ENCODE peak calls at places on chromosome 20, in four cellular contexts. F is brain microvascular endothelial cell, M is fibroblast of villous mesenchyme, Z is neuronal stem cell. N is an unnamed sample.

GRCh38 chr20:51696304-51697118 is 71.7 kb downstream of the ATP9A start:
- DNase-seq in F (no peak), M (peak), Z (no peak), N (no peak)

GRCh38 chr20:50215101-50215500 is 24.5 kb downstream of the CEBPB start:
- DNase-seq in F (no peak), M (peak), Z (no peak), N (peak)

GRCh38 chr20:32527052-32527446 is 58.1 kb downstream of the NOL4L start:
- DNase-seq in F (no peak), Z (no peak), M (no peak), N (no peak)

GRCh38 chr20:4918473-4918872 is 82.8 kb downstream of the SLC23A2 start:
- DNase-seq in M (no peak), Z (no peak), F (no peak), N (no peak)

GRCh38 chr20:605237-605636 is 4.9 kb downstream of the TCF15 start:
- DNase-seq in Z (no peak), F (no peak), M (no peak), N (no peak)

GRCh38 chr20:4811661-4812181 is 90.0 kb downstream of the PRND start:
- DNase-seq in F (no peak), M (no peak), Z (no peak), N (peak)

GRCh38 chr20:25984933-25985332 is 288.3 kb upstream of the ZNF337 start:
- DNase-seq in Z (no peak), F (no peak), M (peak), N (peak)

GRCh38 chr20:44911264-44911921 is 1.5 kb downstream of the PABPC1L start:
- DNase-seq in F (peak), Z (peak), M (peak), N (no peak)

GRCh38 chr20:2212457-2213005 is 83.3 kb upstream of the TGM3 start:
- DNase-seq in Z (no peak), M (no peak), F (no peak), N (no peak)

GRCh38 chr20:2470051-2470431 is 548 bp downstream of the SNRPB start:
- DNase-seq in Z (peak), F (peak), M (peak), N (no peak)

GRCh38 chr20:19886666-19887288 is 128.7 kb downstream of the RIN2 start:
- DNase-seq in F (no peak), M (peak), Z (no peak), N (no peak)

GRCh38 chr20:19888269-19888669 is 128.9 kb upstream of the NAA20 start:
- DNase-seq in F (no peak), M (no peak), Z (no peak), N (no peak)

GRCh38 chr20:19887566-19888268 is 129.4 kb upstream of the NAA20 start:
- DNase-seq in Z (no peak), F (no peak), M (no peak), N (no peak)

GRCh38 chr20:19890358-19891117 is 126.6 kb upstream of the NAA20 start:
- DNase-seq in F (no peak), Z (no peak), M (peak), N (no peak)

GRCh38 chr20:19889011-19889953 is 127.9 kb upstream of the NAA20 start:
- DNase-seq in F (peak), M (peak), Z (no peak), N (peak)
- H3K4me3 ChIP-seq in F (peak), M (peak), Z (no peak), N (peak)

GRCh38 chr20:62710886-62711702 is 2.5 kb downstream of the NTSR1 start:
- DNase-seq in M (no peak), Z (no peak), F (no peak), N (no peak)
- H3K4me3 ChIP-seq in M (no peak), Z (no peak), F (no peak), N (no peak)

GRCh38 chr20:60906555-60906954 is 345.5 kb upstream of the CDH4 start:
- DNase-seq in Z (no peak), F (no peak), M (no peak), N (no peak)
- H3K4me3 ChIP-seq in Z (no peak), F (no peak), M (no peak), N (no peak)

GRCh38 chr20:47774081-47774777 is 11.1 kb downstream of the SULF2 start:
- DNase-seq in Z (no peak), F (no peak), M (no peak), N (no peak)
- H3K4me3 ChIP-seq in Z (no peak), F (no peak), M (no peak), N (no peak)

DNA sequence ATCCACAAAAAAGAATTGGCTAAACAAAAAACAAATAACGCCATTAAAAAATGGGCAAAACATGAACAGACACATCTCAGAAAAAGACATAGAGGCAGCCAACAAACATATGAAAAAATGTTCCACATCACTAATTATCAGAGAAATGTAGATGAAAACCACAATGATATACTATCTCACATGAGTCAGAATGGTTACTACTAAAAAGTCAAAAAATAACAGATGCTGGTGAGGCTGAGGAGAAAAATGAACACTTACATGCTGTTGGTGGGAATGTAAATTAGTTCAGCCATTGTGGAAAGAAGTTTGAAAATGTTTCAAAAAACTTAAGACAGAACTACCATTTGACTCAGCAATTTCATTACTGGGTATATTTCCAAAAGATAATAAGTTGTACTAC is 430.1 kb upstream of the JAG1 start:
- DNase-seq in F (peak), M (peak), Z (no peak), N (no peak)
- H3K4me3 ChIP-seq in F (no peak), M (no peak), Z (no peak), N (no peak)

GRCh38 chr20:3784863-3785239 is 1.7 kb downstream of the CENPB start:
- DNase-seq in F (no peak), M (no peak), Z (no peak), N (no peak)
- H3K4me3 ChIP-seq in F (peak), M (peak), Z (no peak), N (no peak)

DNA sequence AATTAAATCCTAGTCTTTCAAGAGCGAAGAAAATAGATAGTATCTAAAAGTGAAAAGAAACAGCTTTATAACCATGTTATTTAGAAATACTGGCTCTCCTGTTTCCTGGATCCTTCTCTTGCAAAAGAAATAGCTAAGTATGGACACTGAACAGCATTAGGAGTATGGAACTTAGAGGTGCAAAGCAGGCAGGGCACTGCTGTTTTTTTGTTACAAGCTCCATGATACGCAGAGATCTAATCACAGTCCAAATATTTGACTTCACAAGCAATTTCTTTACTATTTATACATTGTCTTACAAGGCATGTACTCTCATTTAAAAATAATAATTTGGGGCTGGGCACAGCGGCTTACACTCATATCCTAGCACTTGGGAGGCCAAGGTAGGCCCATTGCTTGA is 7.6 kb downstream of the TRPC4AP start:
- DNase-seq in M (no peak), F (no peak), Z (no peak), N (no peak)
- H3K4me3 ChIP-seq in M (no peak), F (no peak), Z (no peak), N (no peak)

DNA sequence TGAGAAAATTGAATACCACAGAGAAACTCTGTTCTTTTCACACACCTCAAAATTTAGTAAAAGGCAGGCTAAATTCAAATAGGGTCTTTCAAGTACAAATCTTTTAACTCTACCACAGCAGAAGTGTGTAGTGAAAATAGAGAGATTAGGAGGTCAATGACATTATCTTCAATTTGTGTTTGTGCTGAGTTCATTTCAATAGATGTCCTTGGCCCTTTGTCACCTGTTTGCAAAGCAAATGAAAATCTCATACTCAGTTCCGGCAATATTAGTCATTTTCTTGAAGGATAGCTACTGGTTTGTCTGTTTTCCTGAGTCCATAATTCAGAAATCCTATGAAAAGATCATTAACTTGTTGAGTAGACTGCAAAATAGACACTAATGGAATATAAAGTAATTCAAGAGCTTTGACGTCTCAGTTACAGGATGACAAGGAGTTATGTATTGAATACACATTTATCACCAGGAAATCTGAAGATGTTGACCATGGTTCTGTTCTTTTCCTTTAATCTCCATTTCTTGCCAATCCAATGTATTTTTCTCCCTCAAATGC is 821.1 kb upstream of the FLRT3 start:
- DNase-seq in Z (no peak), F (no peak), M (no peak), N (no peak)
- H3K4me3 ChIP-seq in Z (no peak), F (no peak), M (no peak), N (no peak)

GRCh38 chr20:57352305-57352704 is 1.2 kb downstream of the RAE1 start:
- DNase-seq in F (no peak), M (no peak), Z (no peak), N (no peak)
- H3K4me3 ChIP-seq in F (peak), M (peak), Z (peak), N (no peak)

N was measured in aorta.